ENCODE peak calls at places on chromosomes 3 and 15, in nine cellular contexts. C is astrocyte of the spinal cord; E is M059J; D is GM18507; P is mesenchymal stem cell; T is ascending aorta; L is GM03348; X is H54; J is stimulated activated CD8-positive, alpha-beta memory T cell treated with anti-CD3 and anti-CD28 coated beads, Interleukin-7, amount 100 ng/mL, for 4 hours. G is an unnamed sample.
A peak's percentile ranks its signal among the peaks of the same experiment; 100 is the strongest.

GRCh38 chr3:19190602-19191001 is 42.3 kb downstream of the KCNH8 start:
- DNase-seq in X (no peak), T (no peak), D (no peak), C (no peak), J (no peak), L (no peak), E (no peak), P (no peak), G (no peak)

GRCh38 chr3:161104561-161105551 is at the start of gene B3GALNT1:
- DNase-seq in X (no peak), D (peak; percentile 17), E (peak; percentile 75), J (no peak), T (no peak), L (peak; percentile 79), C (peak; percentile 62), P (peak; percentile 76), G (no peak)

GRCh38 chr3:158918451-158918850 is 116.6 kb downstream of the MFSD1 start:
- DNase-seq in E (peak; percentile 61), C (no peak), P (peak; percentile 17), L (no peak), D (no peak), T (no peak), J (no peak), X (no peak), G (no peak)

GRCh38 chr3:178671261-178672191 is 135.3 kb downstream of the KCNMB2 start:
- DNase-seq in J (no peak), P (peak; percentile 44), T (no peak), L (peak; percentile 51), X (no peak), C (peak; percentile 74), D (no peak), E (peak; percentile 95), G (no peak)

GRCh38 chr3:50534721-50535330 is 31.4 kb upstream of the CACNA2D2 start:
- DNase-seq in X (no peak), D (no peak), T (no peak), C (peak; percentile 35), L (no peak), J (no peak), P (no peak), E (peak; percentile 34), G (no peak)

GRCh38 chr15:34650177-34650576 is 66.7 kb upstream of the GOLGA8B start:
- DNase-seq in E (peak; percentile 41), X (no peak), J (no peak), L (peak; percentile 48), D (no peak), P (peak; percentile 32), C (peak; percentile 46), T (no peak), G (no peak)

GRCh38 chr3:52124126-52124525 is 30.1 kb downstream of the POC1A start:
- DNase-seq in J (no peak), T (no peak), L (no peak), X (no peak), D (no peak), E (no peak), C (no peak), P (no peak), G (no peak)

GRCh38 chr15:80580107-80580506 is 115.0 kb upstream of the ABHD17C start:
- DNase-seq in X (peak; percentile 27), C (peak; percentile 81), E (peak; percentile 97), L (no peak), J (no peak), T (no peak), P (peak; percentile 78), D (no peak), G (no peak)

GRCh38 chr3:13565581-13566461 is 16.9 kb downstream of the FBLN2 start:
- DNase-seq in D (no peak), T (no peak), C (no peak), X (no peak), L (no peak), J (no peak), P (no peak), E (no peak), G (no peak)

GRCh38 chr3:39934696-39935095 is 125.3 kb downstream of the MYRIP start:
- DNase-seq in E (no peak), X (no peak), L (no peak), D (no peak), C (no peak), T (no peak), J (no peak), P (no peak), G (no peak)

GRCh38 chr3:172514678-172515077 is 8.6 kb downstream of the TNFSF10 start:
- DNase-seq in E (no peak), P (no peak), L (no peak), X (no peak), C (no peak), T (no peak), J (no peak), D (no peak), G (no peak)

GRCh38 chr3:186511245-186511644 is 32.9 kb downstream of the CRYGS start:
- DNase-seq in P (no peak), T (no peak), D (no peak), L (no peak), E (no peak), J (no peak), C (no peak), X (no peak), G (no peak)

GRCh38 chr3:49388416-49388815 is 23.4 kb downstream of the RHOA start:
- DNase-seq in D (no peak), J (no peak), C (no peak), T (no peak), L (peak; percentile 13), X (no peak), P (peak; percentile 23), E (no peak), G (no peak)

GRCh38 chr3:64918989-64919388 is 231.2 kb upstream of the ADAMTS9 start:
- DNase-seq in X (no peak), J (no peak), T (no peak), C (no peak), D (no peak), E (no peak), L (no peak), P (peak; percentile 29), G (no peak)

GRCh38 chr3:64266065-64266874 is 41.0 kb upstream of the PRICKLE2 start:
- DNase-seq in D (no peak), P (peak; percentile 96), J (no peak), E (peak; percentile 84), C (peak; percentile 97), X (peak; percentile 37), T (no peak), L (peak; percentile 74), G (no peak)

GRCh38 chr3:128933213-128933921 is 53.9 kb downstream of the ACAD9 start:
- DNase-seq in C (no peak), L (no peak), T (no peak), P (no peak), X (no peak), E (no peak), J (no peak), D (no peak), G (no peak)

GRCh38 chr3:159637895-159638542 is 350.6 kb upstream of the IL12A start:
- DNase-seq in L (peak; percentile 42), E (peak; percentile 78), T (no peak), C (peak; percentile 65), D (no peak), J (no peak), P (peak; percentile 34), X (no peak), G (no peak)

GRCh38 chr3:195352895-195353488 is 82.0 kb upstream of the XXYLT1 start:
- DNase-seq in D (no peak), P (peak; percentile 88), L (peak; percentile 84), T (no peak), C (peak; percentile 59), E (peak; percentile 67), X (peak; percentile 49), J (no peak), G (no peak)

G was measured in T-helper 17 cell.